ENCODE peak calls at places on chromosomes 4 and X, in nine cellular contexts. W is body of pancreas, F is suprapubic skin, Y is left ventricle myocardium inferior, R is psoas muscle, O is iPS DF 6.9, N is mesendoderm, Z is H9, B is fibroblast of lung. S is an unnamed sample.

GRCh38 chr4:141022221-141022760 is 111.0 kb downstream of the RNF150 start:
- DNase-seq in W (no peak), F (no peak), Y (no peak), R (no peak), O (no peak), N (no peak), Z (no peak), B (no peak), S (no peak)

GRCh38 chr4:15725608-15726007 is 22.7 kb downstream of the BST1 start:
- DNase-seq in W (no peak), F (no peak), Y (no peak), R (no peak), O (no peak), N (no peak), Z (no peak), B (no peak), S (peak; percentile 22)

GRCh38 chr4:36244257-36245084 is at the start of gene ARAP2:
- DNase-seq in W (peak; percentile 76), F (no peak), Y (peak; percentile 33), R (peak; percentile 55), O (no peak), N (peak; percentile 67), Z (peak; percentile 51), B (peak; percentile 68), S (peak; percentile 80)

GRCh38 chr4:115664285-115664684 is 550.9 kb upstream of the NDST4 start:
- DNase-seq in W (no peak), F (no peak), Y (no peak), R (no peak), O (no peak), N (peak; percentile 15), Z (no peak), B (no peak), S (no peak)

GRCh38 chrX:123184199-123184857 is at the start of gene GRIA3:
- DNase-seq in W (no peak), F (no peak), Y (no peak), R (no peak), O (no peak), N (peak; percentile 60), Z (peak; percentile 35), B (peak; percentile 76), S (no peak)

GRCh38 chr4:156830356-156830755 is 141.2 kb downstream of the PDGFC start:
- DNase-seq in W (no peak), F (no peak), Y (no peak), R (no peak), O (no peak), N (no peak), Z (no peak), B (peak; percentile 89), S (no peak)

GRCh38 chrX:2935364-2935748 is 6.2 kb upstream of the ARSD start:
- DNase-seq in W (no peak), F (no peak), Y (no peak), R (no peak), O (no peak), N (no peak), Z (no peak), B (no peak), S (no peak)

GRCh38 chr4:185870437-185870836 is 58.4 kb upstream of the SORBS2 start:
- DNase-seq in W (no peak), F (no peak), Y (peak; percentile 42), R (no peak), O (no peak), N (no peak), Z (no peak), B (no peak), S (no peak)

GRCh38 chrX:21723814-21724213 is 34.1 kb downstream of the SMPX start:
- DNase-seq in W (no peak), F (no peak), Y (no peak), R (no peak), O (no peak), N (no peak), Z (no peak), B (no peak), S (no peak)

GRCh38 chr4:43778187-43778915 is 670.3 kb downstream of the KCTD8 start:
- DNase-seq in W (no peak), F (no peak), Y (no peak), R (no peak), O (no peak), N (no peak), Z (no peak), B (peak; percentile 3), S (no peak)

GRCh38 chr4:88791274-88791673 is 93.6 kb upstream of the NAP1L5 start:
- DNase-seq in W (no peak), F (no peak), Y (no peak), R (no peak), O (no peak), N (peak; percentile 14), Z (no peak), B (peak; percentile 64), S (no peak)

GRCh38 chrX:41499195-41499594 is 52.1 kb downstream of the NYX start:
- DNase-seq in W (no peak), F (no peak), Y (no peak), R (no peak), O (no peak), N (no peak), Z (no peak), B (no peak), S (no peak)

GRCh38 chr4:72218953-72219352 is 187.2 kb downstream of the NPFFR2 start:
- DNase-seq in W (no peak), F (no peak), Y (no peak), R (no peak), O (no peak), N (no peak), Z (no peak), B (no peak), S (no peak)

GRCh38 chrX:95949588-95949987 is 735.1 kb upstream of the DIAPH2 start:
- DNase-seq in W (no peak), F (no peak), Y (no peak), R (no peak), O (no peak), N (no peak), Z (no peak), B (no peak), S (no peak)

GRCh38 chrX:95950679-95951078 is 734.0 kb upstream of the DIAPH2 start:
- DNase-seq in W (no peak), F (no peak), Y (no peak), R (no peak), O (no peak), N (no peak), Z (no peak), B (no peak), S (no peak)

DNA sequence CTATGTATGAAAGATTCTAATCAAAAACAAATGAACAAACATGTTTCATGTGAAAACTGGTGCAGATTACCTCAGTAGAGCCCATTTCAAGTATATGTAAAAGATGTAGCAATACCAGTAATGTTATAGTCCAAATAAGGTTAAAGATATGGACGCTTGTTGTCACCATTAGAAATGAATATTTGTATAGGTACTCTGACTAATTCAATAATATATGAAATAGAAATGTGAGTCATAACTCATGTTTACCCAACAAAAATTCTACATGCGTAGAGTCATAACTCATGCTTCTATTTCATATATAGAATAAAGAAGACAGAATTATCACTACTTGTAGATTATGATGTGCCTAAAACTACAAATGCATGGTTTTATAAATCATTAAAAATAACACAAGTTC is 739.1 kb upstream of the DIAPH2 start:
- DNase-seq in W (no peak), F (no peak), Y (no peak), R (no peak), O (no peak), N (no peak), Z (no peak), B (no peak), S (no peak)
- H3K27me3 ChIP-seq in W (no peaks in the 10 kb centered on the region), F (no peaks in the 10 kb centered on the region), Y (no peaks in the 10 kb centered on the region), R (no peaks in the 10 kb centered on the region), O (no peaks in the 10 kb centered on the region), N (no peaks in the 10 kb centered on the region), Z (no peaks in the 10 kb centered on the region), B (no peaks in the 10 kb centered on the region), S (no peaks in the 10 kb centered on the region)

GRCh38 chr4:6271206-6271605 is 1.6 kb downstream of the WFS1 start:
- DNase-seq in W (no peak), F (no peak), Y (no peak), R (no peak), O (no peak), N (no peak), Z (no peak), B (no peak), S (no peak)
- H3K4me1 ChIP-seq in W (peaks cover 43% of the 10 kb centered on the region), F (peaks cover 47% of the 10 kb centered on the region), Y (peaks cover 69% of the 10 kb centered on the region), R (peaks cover 20% of the 10 kb centered on the region), O (peaks cover 6% of the 10 kb centered on the region), N (peaks cover 2% of the 10 kb centered on the region), Z (no peaks in the 10 kb centered on the region), B (peaks cover 34% of the 10 kb centered on the region), S (peaks cover 10% of the 10 kb centered on the region)

DNA sequence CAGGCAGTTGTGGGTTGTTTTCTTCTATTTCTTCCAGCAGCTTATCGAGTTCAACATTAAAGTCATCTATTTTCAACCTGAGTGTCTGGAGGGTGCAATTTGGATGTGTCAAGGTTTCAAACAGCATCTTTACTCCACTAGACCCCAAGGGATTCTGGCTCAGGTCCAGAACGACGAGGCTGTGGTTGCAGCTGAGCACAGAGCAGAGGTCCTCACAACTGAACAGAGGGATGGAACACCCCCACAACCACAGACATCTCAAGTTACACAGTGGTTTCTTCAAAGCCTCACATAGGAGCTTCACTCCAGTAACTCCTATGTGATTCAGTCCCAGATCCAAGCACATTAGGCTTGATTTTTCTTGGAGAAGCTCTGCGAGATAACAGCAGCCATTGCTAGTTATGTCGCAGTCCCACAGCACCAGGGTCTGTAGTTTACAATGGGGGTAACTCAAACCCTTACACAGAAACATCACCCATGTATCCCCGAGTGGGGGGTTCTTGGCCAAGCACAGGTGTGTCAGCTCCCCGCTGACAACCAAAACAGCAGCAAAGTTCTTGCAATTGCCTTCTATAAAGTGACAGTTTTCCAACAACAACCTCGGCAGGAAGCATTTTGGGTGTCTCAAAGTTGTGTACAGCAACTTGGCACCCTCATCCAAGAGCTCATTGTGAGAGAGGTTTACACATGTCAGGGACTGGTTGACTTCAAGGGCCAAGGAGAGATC is 2.8 kb downstream of the NLRP2B start:
- DNase-seq in W (no peak), F (no peak), Y (no peak), R (no peak), O (no peak), N (no peak), Z (no peak), B (no peak), S (no peak)
- H3K27me3 ChIP-seq in W (no peaks in the 10 kb centered on the region), F (no peaks in the 10 kb centered on the region), Y (no peaks in the 10 kb centered on the region), R (no peaks in the 10 kb centered on the region), O (no peaks in the 10 kb centered on the region), N (no peaks in the 10 kb centered on the region), Z (no peaks in the 10 kb centered on the region), B (no peaks in the 10 kb centered on the region), S (no peaks in the 10 kb centered on the region)

GRCh38 chr4:38667005-38667771 is 3.2 kb downstream of the KLF3 start:
- DNase-seq in W (peak; percentile 89), F (peak; percentile 84), Y (peak; percentile 58), R (peak; percentile 59), O (peak; percentile 91), N (peak; percentile 99), Z (peak; percentile 93), B (peak; percentile 99), S (peak; percentile 86)

GRCh38 chr4:38669233-38669632 is 5.2 kb downstream of the KLF3 start:
- DNase-seq in W (no peak), F (no peak), Y (no peak), R (no peak), O (no peak), N (peak; percentile 53), Z (no peak), B (peak; percentile 69), S (no peak)

GRCh38 chr4:38670061-38670894 is 6.3 kb downstream of the KLF3 start:
- DNase-seq in W (no peak), F (no peak), Y (no peak), R (no peak), O (no peak), N (no peak), Z (peak; percentile 42), B (no peak), S (no peak)

GRCh38 chr4:38665846-38666490 is 2.0 kb downstream of the KLF3 start:
- DNase-seq in W (no peak), F (no peak), Y (no peak), R (no peak), O (no peak), N (no peak), Z (no peak), B (no peak), S (peak; percentile 25)

GRCh38 chr4:38668203-38668602 is 4.2 kb downstream of the KLF3 start:
- DNase-seq in W (no peak), F (no peak), Y (no peak), R (no peak), O (no peak), N (no peak), Z (no peak), B (no peak), S (no peak)
- H3K4me1 ChIP-seq in W (peaks cover 56% of the 10 kb centered on the region), F (peaks cover 58% of the 10 kb centered on the region), Y (peaks cover 88% of the 10 kb centered on the region), R (peaks cover 73% of the 10 kb centered on the region), O (peaks cover 15% of the 10 kb centered on the region), N (peaks cover 12% of the 10 kb centered on the region), Z (peaks cover 5% of the 10 kb centered on the region), B (peaks cover 21% of the 10 kb centered on the region), S (peaks cover 68% of the 10 kb centered on the region)

S was measured in CD4-positive, alpha-beta memory T cell.